ENCODE peak calls at places on chromosome 4, in ten cellular contexts. L is PC-3, Z is IMR-90, H is mucosa of descending colon, N is prostate gland, P is esophagus muscularis mucosa, X is lower leg skin, I is foreskin keratinocyte, T is astrocyte, G is transverse colon. E is an unnamed sample.

GRCh38 chr4:125796138-125796537 is 481.4 kb downstream of the FAT4 start:
- DNase-seq in H (no peak), Z (no peak), I (no peak), T (no peak), X (no peak), L (no peak), P (no peak), N (no peak), G (no peak), E (no peak)

GRCh38 chr4:95563638-95564337 is 15.0 kb upstream of the UNC5C start:
- DNase-seq in P (no peak), Z (no peak), G (no peak), H (no peak), T (no peak), X (no peak), N (no peak), I (no peak), L (no peak), E (no peak)

GRCh38 chr4:98851806-98852205 is 77.1 kb downstream of the EIF4E start:
- DNase-seq in Z (peak), P (no peak), T (peak), H (no peak), N (no peak), G (no peak), X (no peak), L (no peak), I (no peak), E (no peak)

GRCh38 chr4:23035521-23036056 is 342.9 kb downstream of the GBA3 start:
- DNase-seq in N (no peak), I (no peak), P (no peak), T (no peak), H (no peak), Z (no peak), L (no peak), X (no peak), G (no peak), E (no peak)

GRCh38 chr4:116705466-116705865 is 379.9 kb downstream of the TRAM1L1 start:
- DNase-seq in Z (no peak), G (no peak), N (no peak), T (no peak), I (no peak), X (no peak), H (no peak), L (no peak), P (no peak), E (no peak)

GRCh38 chr4:140653718-140654515 is 85.2 kb upstream of the UCP1 start:
- DNase-seq in H (no peak), L (no peak), N (no peak), Z (peak), X (no peak), P (peak), G (no peak), T (peak), I (peak), E (no peak)

GRCh38 chr4:124432500-124432899 is 280.0 kb downstream of the ANKRD50 start:
- DNase-seq in L (peak), H (no peak), N (no peak), X (no peak), Z (peak), P (no peak), G (no peak), T (peak), I (peak), E (no peak)

GRCh38 chr4:2870098-2870497 is 26.5 kb downstream of the ADD1 start:
- DNase-seq in X (no peak), P (no peak), G (no peak), Z (no peak), L (no peak), I (no peak), T (no peak), H (no peak), N (no peak), E (no peak)

GRCh38 chr4:24260922-24261581 is 323.3 kb downstream of the DHX15 start:
- DNase-seq in T (peak), N (no peak), I (no peak), G (no peak), Z (no peak), X (no peak), L (no peak), H (no peak), P (no peak), E (no peak)

GRCh38 chr4:36758779-36759178 is 477.4 kb downstream of the DTHD1 start:
- DNase-seq in Z (no peak), I (peak), X (no peak), L (no peak), P (no peak), T (no peak), H (no peak), N (no peak), G (no peak), E (no peak)

GRCh38 chr4:143743591-143743990 is 43.1 kb upstream of the FREM3 start:
- DNase-seq in Z (no peak), L (no peak), G (no peak), X (no peak), N (no peak), P (no peak), I (no peak), T (no peak), H (no peak), E (no peak)

GRCh38 chr4:123398803-123399637 is 2.4 kb downstream of the SPRY1 start:
- DNase-seq in I (peak), Z (peak), X (peak), P (no peak), G (peak), H (peak), L (peak), N (peak), T (peak), E (peak)

GRCh38 chr4:5037553-5038551 is 13.4 kb upstream of the STK32B start:
- DNase-seq in H (peak), Z (peak), I (peak), N (no peak), L (peak), P (no peak), G (peak), X (peak), T (peak), E (no peak)

GRCh38 chr4:139167774-139168444 is 9.1 kb downstream of the ELF2 start:
- DNase-seq in I (peak), Z (peak), G (no peak), X (no peak), L (peak), T (peak), P (no peak), H (no peak), N (no peak), E (no peak)

GRCh38 chr4:93891244-93891643 is 62.7 kb downstream of the ATOH1 start:
- DNase-seq in T (no peak), H (no peak), N (no peak), I (no peak), P (no peak), G (no peak), Z (no peak), X (no peak), L (no peak), E (no peak)

GRCh38 chr4:96593422-96593821 is 753.5 kb downstream of the PDHA2 start:
- DNase-seq in T (no peak), G (no peak), L (peak), Z (no peak), N (no peak), H (no peak), P (no peak), X (no peak), I (no peak), E (no peak)

GRCh38 chr4:48271048-48271452 is 1.4 kb upstream of the TEC start:
- DNase-seq in N (no peak), L (no peak), I (no peak), Z (no peak), G (no peak), P (no peak), X (no peak), H (no peak), T (no peak), E (no peak)

GRCh38 chr4:101307901-101308300 is 39.4 kb downstream of the PPP3CA start:
- DNase-seq in L (peak), X (no peak), Z (no peak), N (no peak), I (peak), H (no peak), G (no peak), P (no peak), T (no peak), E (no peak)

GRCh38 chr4:40178672-40179071 is 18.2 kb upstream of the RHOH start:
- DNase-seq in G (no peak), P (no peak), H (no peak), T (no peak), Z (no peak), L (no peak), I (no peak), N (no peak), X (no peak), E (no peak)

GRCh38 chr4:88029556-88029955 is 22.1 kb downstream of the PKD2 start:
- DNase-seq in G (no peak), L (no peak), H (no peak), Z (peak), N (no peak), X (no peak), T (no peak), P (no peak), I (no peak), E (no peak)

GRCh38 chr4:102285831-102286230 is 59.5 kb downstream of the SLC39A8 start:
- DNase-seq in Z (no peak), I (no peak), L (no peak), X (no peak), P (no peak), T (no peak), G (no peak), N (no peak), H (no peak), E (no peak)

GRCh38 chr4:165726831-165727230 is 146.2 kb upstream of the TLL1 start:
- DNase-seq in X (no peak), L (no peak), H (no peak), I (peak), G (no peak), T (peak), N (no peak), Z (no peak), P (no peak), E (no peak)

GRCh38 chr4:3531306-3531886 is 826 bp downstream of the LRPAP1 start:
- DNase-seq in H (peak), Z (no peak), X (no peak), G (no peak), L (no peak), I (peak), T (no peak), N (no peak), P (no peak), E (no peak)

GRCh38 chr4:119598521-119598920 is 30.1 kb downstream of the PDE5A start:
- DNase-seq in T (no peak), L (no peak), G (no peak), N (no peak), X (no peak), Z (no peak), P (no peak), I (no peak), H (peak), E (no peak)

GRCh38 chr4:55002431-55002830 is 123.0 kb downstream of the KDR start:
- DNase-seq in P (no peak), X (no peak), G (no peak), H (no peak), L (peak), N (no peak), Z (no peak), I (peak), T (no peak), E (no peak)

GRCh38 chr4:5918331-5919030 is 25.6 kb upstream of the CRMP1 start:
- DNase-seq in G (no peak), I (no peak), N (no peak), Z (no peak), L (no peak), P (no peak), X (no peak), T (no peak), H (no peak), E (no peak)

GRCh38 chr4:141302926-141303325 is 82.2 kb downstream of the ZNF330 start:
- DNase-seq in X (no peak), I (no peak), N (no peak), T (no peak), G (no peak), P (no peak), H (no peak), L (no peak), Z (no peak), E (no peak)

GRCh38 chr4:111066447-111066846 is 443.6 kb upstream of the PITX2 start:
- DNase-seq in G (no peak), H (no peak), I (peak), T (peak), L (no peak), N (no peak), X (no peak), Z (peak), P (no peak), E (no peak)

GRCh38 chr4:187090401-187090800 is 366.7 kb upstream of the FAT1 start:
- DNase-seq in P (no peak), H (no peak), G (no peak), I (no peak), N (no peak), T (peak), X (no peak), Z (peak), L (no peak), E (no peak)

GRCh38 chr4:32574803-32575202 is 1854.6 kb downstream of the PCDH7 start:
- DNase-seq in G (no peak), H (no peak), L (no peak), T (no peak), N (no peak), I (no peak), X (no peak), Z (no peak), P (no peak), E (no peak)

DNA sequence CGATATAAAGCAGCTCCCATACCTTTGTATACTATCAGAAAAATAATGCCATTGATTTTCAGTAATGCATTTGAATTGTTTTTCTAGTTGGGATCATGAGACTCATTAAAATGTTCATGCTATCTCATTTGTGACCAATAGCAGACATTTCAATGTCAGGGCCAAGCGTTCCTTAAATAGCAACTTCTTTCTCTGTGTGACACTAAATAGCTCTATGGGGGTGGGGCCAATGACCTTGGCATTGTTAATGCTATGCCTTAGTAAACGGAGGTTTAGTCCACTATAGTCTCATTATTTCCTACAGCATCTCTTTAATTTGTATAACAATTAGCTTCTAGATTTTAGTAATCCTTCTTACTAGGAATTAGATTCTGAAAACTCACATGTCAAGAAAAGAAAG is 48.6 kb upstream of the ARHGAP24 start:
- DNase-seq in G (no peak), P (no peak), X (no peak), L (no peak), I (no peak), T (no peak), Z (no peak), H (no peak), N (no peak), E (no peak)
- TF ChIP-seq CTCF in G (no peak), P (no peak), X (no peak), L (no peak), I (no peak), T (no peak), Z (no peak), H (no peak), N (no peak), E (no peak)

DNA sequence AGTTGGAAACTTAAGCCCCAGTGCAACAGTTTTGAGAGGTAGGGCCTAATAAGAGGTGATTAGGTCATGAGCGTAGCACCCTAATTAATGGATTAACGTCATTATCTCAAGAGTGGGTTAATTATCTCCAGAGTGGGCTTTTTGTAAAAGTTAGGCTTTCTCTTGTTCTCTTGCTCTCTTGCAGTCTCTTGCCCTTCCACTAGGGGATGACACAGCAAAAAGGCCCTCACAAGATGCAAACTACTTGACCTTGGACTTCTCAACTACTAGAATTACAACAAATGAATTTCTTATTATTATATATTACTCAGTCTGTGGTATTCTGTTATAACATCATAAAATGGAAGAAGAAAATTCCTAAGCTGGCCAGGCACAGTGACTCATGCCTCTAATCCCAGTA is 22.1 kb upstream of the NDST3 start:
- DNase-seq in X (no peak), L (no peak), T (no peak), I (peak), P (no peak), N (no peak), Z (peak), G (no peak), H (no peak), E (no peak)
- TF ChIP-seq CTCF in X (no peak), L (peak), T (peak), I (peak), P (no peak), N (no peak), Z (peak), G (no peak), H (no peak), E (peak)

DNA sequence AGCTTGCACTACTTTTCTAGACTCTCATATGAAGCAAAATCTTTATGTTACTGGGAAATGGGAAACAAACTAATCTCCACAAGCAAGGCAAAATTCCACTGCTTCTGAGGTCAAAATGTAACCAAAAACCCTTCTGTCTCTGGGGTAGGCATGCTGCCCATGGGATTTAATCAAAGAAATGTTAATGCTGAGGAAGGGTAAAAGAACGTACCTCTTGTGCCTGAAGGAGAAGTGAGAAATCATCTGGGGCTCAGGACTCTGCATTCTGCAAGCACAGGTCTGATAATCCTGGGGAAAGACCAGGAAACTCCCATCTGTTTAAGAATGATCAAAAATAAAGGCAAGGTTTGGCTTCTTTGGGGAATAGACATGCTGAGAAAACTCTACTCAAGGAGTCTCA is 184.7 kb downstream of the GRID2 start:
- DNase-seq in I (no peak), L (no peak), X (no peak), P (no peak), T (no peak), Z (no peak), H (no peak), N (no peak), G (no peak), E (no peak)
- TF ChIP-seq CTCF in I (no peak), L (no peak), X (no peak), P (no peak), T (no peak), Z (no peak), H (no peak), N (no peak), G (no peak), E (no peak)

DNA sequence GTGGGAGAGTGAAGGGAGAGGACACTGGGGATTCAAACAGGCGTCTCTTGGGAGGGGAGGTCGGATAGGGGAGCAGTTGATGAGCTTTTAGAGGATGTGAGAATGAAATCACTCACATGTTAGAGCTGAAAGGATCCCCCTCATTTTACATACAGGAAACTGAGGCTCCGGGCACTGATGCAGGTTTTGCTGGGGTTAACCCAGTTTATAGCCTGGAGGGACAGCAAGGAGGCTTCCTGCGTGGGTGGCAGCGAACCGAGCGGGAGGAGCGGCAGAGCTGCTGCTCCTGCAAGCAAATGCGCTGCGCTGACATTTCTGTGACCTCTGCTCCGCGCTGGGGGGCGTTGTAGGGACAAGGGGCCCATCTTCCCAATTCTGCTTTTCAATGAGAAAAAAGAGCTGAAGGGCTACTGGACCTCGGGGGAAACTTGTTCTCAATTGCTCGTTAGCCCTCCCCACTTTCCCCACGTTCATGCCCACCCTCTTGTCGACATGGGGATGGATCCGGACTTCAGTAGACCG is 1.1 kb upstream of the NEUROG2 start:
- DNase-seq in I (no peak), N (no peak), T (no peak), P (no peak), Z (no peak), X (no peak), L (no peak), G (no peak), H (no peak), E (peak)
- TF ChIP-seq CTCF in I (no peak), N (no peak), T (no peak), P (no peak), Z (no peak), X (no peak), L (no peak), G (no peak), H (no peak), E (no peak)

GRCh38 chr4:74098628-74098995 is 383 bp downstream of the CXCL2 start:
- DNase-seq in P (no peak), T (no peak), H (peak), N (no peak), G (peak), L (no peak), X (no peak), Z (no peak), I (no peak), E (peak)
- TF ChIP-seq CTCF in P (no peak), T (no peak), H (no peak), N (no peak), G (no peak), L (no peak), X (no peak), Z (no peak), I (no peak), E (no peak)

DNA sequence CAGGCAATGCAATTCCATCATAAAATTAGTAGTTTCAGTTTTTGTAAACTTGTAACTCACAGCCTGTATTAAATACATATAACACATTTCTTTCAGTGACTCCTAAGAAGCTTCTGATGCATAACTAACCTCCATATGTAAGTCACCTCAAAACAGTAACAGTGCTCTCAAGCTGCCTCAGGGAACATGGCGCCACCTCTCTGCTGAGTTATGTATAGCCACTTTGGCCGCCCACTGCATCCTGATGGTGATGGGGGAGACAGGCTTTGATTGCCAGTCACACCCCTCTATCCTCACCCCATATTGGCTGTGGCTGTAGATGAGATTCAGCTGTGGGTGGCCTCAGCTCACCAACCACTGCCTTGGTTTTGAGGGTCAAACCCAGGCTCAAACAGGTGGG is 54.3 kb downstream of the LRBA start:
- DNase-seq in T (no peak), N (no peak), I (peak), P (no peak), Z (no peak), H (peak), G (no peak), L (peak), X (no peak), E (no peak)
- TF ChIP-seq CTCF in T (peak), N (no peak), I (peak), P (peak), Z (peak), H (peak), G (peak), L (peak), X (no peak), E (peak)

GRCh38 chr4:86482851-86483490 is 111.1 kb upstream of the PTPN13 start:
- DNase-seq in N (no peak), Z (no peak), L (peak), T (no peak), X (no peak), P (no peak), G (no peak), I (peak), H (no peak), E (peak)
- TF ChIP-seq CTCF in N (no peak), Z (peak), L (peak), T (peak), X (no peak), P (no peak), G (no peak), I (peak), H (no peak), E (peak)

E was measured in neural crest cell.